ENCODE peak calls at places on chromosomes 12 and 14, in four cellular contexts. E is activated CD8-positive, alpha-beta T cell treated with anti-CD3 and anti-CD28 coated beads for 36 hours; L is adrenal gland; B is HCT116. W is an unnamed sample.

GRCh38 chr12:38016606-38017005 is 300.0 kb upstream of the ALG10B start:
- DNase-seq in B (no peak), E (no peak), L (no peak), W (no peak)

GRCh38 chr12:1841606-1842182 is 21.3 kb downstream of the LRTM2 start:
- DNase-seq in E (no peak), B (no peak), L (no peak), W (no peak)

GRCh38 chr12:62256408-62257079 is 3.7 kb upstream of the USP15 start:
- DNase-seq in L (peak), E (peak), B (no peak), W (no peak)

GRCh38 chr14:38469156-38469555 is 213.3 kb upstream of the CLEC14A start:
- DNase-seq in L (no peak), E (no peak), B (no peak), W (no peak)

GRCh38 chr12:51683763-51684357 is 92.8 kb downstream of the SCN8A start:
- DNase-seq in L (no peak), B (no peak), E (no peak), W (no peak)

GRCh38 chr14:53946404-53947400 is 9.9 kb downstream of the BMP4 start:
- DNase-seq in B (no peak), L (no peak), E (no peak), W (no peak)

GRCh38 chr12:6764011-6764828 is 1.9 kb upstream of the PTMS start:
- DNase-seq in L (peak), E (peak), B (peak), W (peak)

GRCh38 chr14:75628816-75629215 is 31.9 kb downstream of the ERG28 start:
- DNase-seq in B (no peak), L (no peak), E (no peak), W (no peak)

GRCh38 chr12:115897718-115898117 is 379.8 kb downstream of the MED13L start:
- DNase-seq in B (no peak), L (no peak), E (no peak), W (no peak)

GRCh38 chr14:75359098-75359497 is 68.7 kb upstream of the JDP2 start:
- DNase-seq in E (no peak), L (no peak), B (no peak), W (no peak)

GRCh38 chr14:45968037-45968436 is 683.5 kb downstream of the RPL10L start:
- DNase-seq in B (no peak), E (no peak), L (no peak), W (no peak)

GRCh38 chr12:6347367-6348338 is 5.8 kb upstream of the TNFRSF1A start:
- DNase-seq in B (no peak), E (no peak), L (no peak), W (no peak)

GRCh38 chr12:64756371-64756770 is 2.8 kb downstream of the GNS start:
- DNase-seq in L (no peak), B (no peak), E (no peak), W (peak)

GRCh38 chr12:70426620-70427019 is 60.5 kb downstream of the KCNMB4 start:
- DNase-seq in B (no peak), E (no peak), L (no peak), W (no peak)

GRCh38 chr12:112183591-112184021 is 58.2 kb downstream of the TRAFD1 start:
- DNase-seq in L (no peak), E (peak), B (no peak), W (peak)

GRCh38 chr12:95484524-95484923 is 10.6 kb downstream of the METAP2 start:
- DNase-seq in L (no peak), B (no peak), E (no peak), W (no peak)

GRCh38 chr14:31992051-31992450 is 85.1 kb upstream of the ARHGAP5 start:
- DNase-seq in L (no peak), E (no peak), B (no peak), W (no peak)

GRCh38 chr14:75044760-75045159 is 6.5 kb downstream of the MLH3 start:
- DNase-seq in B (no peak), E (no peak), L (no peak), W (no peak)

GRCh38 chr12:53480425-53481107 is 18.7 kb downstream of the MAP3K12 start:
- DNase-seq in L (no peak), B (no peak), E (no peak), W (no peak)

GRCh38 chr12:53482626-53483165 is 16.6 kb downstream of the MAP3K12 start:
- DNase-seq in B (no peak), L (no peak), E (no peak), W (no peak)

GRCh38 chr12:53481108-53481442 is 18.2 kb downstream of the MAP3K12 start:
- DNase-seq in E (no peak), L (no peak), B (no peak), W (no peak)

GRCh38 chr12:53483225-53483978 is 15.9 kb downstream of the MAP3K12 start:
- DNase-seq in E (no peak), L (no peak), B (no peak), W (no peak)

DNA sequence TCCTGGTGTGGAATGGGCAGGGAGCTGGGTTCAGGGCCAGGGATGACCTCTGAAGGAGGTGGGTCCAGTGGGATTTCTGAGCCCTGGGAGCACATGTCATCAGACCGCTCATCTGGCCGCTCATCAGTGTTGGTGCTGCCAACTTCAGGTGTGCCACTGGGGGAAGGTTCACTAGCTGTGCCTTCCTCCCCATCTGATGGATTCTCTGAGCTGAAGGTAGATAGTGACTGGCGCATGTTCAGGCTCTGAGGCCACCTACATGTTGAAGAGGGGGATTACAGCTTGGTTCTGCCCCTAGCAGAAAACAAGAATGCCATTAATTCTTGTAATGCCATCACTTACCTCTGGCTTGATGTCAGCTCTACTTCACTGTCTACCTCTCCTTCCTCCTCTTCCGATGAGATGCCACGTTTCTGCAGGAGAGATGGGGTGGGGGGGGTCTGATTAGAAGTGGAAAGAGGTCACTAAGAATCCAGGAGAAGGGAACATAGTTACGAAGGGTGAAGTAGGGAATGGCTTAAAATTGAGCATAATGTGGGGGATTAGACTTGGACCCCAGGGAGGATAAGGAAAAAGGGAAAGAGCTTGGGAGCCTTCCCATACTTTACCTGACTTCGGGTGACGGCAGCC is 17.2 kb downstream of the MAP3K12 start:
- DNase-seq in B (no peak), E (peak), L (no peak), W (no peak)
- TF ChIP-seq CTCF in B (peak), E (peak), L (no peak), W (no peak)

GRCh38 chr14:103101964-103102688 is 7.6 kb downstream of the EXOC3L4 start:
- DNase-seq in L (no peak), E (no peak), B (no peak), W (no peak)

GRCh38 chr14:103104654-103105511 is 10.4 kb downstream of the EXOC3L4 start:
- DNase-seq in L (peak), B (no peak), E (peak), W (peak)

GRCh38 chr14:103102689-103103260 is 8.2 kb downstream of the EXOC3L4 start:
- DNase-seq in E (no peak), B (no peak), L (no peak), W (no peak)

GRCh38 chr14:103104389-103104653 is 9.8 kb downstream of the EXOC3L4 start:
- DNase-seq in B (no peak), E (no peak), L (no peak), W (no peak)

DNA sequence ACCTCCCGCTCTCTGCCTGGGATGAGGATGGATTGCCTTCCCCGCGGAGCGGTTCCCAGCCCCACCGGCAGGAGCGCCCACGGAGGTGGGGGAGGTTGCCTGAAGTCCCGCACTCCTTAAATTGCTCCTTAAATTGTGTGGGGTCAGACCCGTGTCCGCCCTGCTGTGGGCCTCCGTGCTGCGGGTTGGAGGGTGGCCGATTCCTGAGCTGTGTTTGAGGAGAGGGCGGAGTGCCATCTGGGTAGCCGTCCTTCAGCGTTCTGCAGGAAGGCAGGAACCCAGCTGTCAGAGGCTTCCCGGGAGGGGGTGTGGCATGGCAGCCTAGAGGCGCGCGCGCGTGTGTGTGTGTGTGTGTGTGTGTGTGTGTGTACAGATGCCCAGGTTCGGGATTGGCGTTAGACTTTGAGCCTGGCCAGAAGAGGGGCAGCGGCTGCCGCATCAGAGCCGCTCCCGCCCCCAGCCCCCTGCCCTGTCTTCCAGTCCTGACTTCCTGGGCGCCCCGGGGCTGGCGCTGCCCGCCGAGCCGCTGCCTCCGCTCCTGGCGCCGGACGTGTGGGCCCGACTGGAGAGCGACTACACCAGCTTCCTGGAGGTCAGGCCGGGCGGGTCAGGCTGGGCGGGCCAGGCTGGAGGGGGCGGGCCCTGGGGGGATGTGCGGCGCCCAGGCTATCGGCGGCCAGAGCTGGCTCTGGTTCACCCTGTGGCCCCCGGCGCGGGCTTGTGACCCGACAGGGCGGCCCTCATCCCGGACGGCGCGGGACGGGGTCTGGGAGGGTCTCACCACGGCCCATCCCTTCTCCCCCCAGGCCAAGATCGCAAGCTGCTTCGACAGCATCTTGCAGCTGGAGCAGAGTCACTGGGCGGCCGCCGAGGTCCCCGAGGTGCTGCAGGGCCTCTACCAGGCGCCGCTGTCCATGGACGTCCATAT is 9.2 kb downstream of the EXOC3L4 start:
- DNase-seq in B (no peak), L (no peak), E (no peak), W (no peak)
- TF ChIP-seq CTCF in B (no peak), L (no peak), E (no peak), W (no peak)

DNA sequence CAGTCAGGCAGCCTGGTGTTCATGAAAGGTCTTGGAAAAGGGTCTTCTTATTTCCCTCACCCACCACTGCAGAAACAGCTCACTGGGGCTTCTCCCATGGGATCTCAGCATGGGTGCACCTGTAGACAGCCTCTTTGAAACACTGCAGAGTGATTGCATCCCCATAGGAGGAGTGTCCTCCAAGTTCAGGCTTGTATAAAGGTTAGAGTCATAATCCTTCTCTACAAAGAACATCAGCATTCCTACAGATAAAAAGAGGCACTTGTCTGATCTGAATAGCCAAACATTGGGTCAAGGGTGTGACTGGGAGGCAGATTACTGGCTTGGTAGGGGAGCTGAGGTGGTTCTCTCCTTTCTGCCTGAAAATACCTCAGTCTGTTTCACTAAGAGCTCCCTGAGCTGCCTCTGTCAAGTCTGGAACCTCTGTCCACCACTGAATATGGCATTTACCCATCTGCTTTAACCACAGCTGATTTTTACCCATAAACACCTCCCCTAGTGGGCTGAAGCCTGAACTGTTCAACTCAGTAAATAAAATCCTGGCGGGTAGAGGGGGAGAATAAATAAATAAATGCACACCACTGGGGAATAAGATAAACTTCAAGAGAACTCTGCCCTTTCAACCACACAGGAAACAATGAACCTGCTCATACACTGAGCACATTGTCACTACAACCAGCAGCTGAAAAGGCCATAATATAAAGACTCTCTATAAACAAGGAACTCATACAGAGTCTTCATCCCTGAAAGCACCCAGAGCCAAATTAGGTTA is 120.7 kb upstream of the SCAF11 start:
- DNase-seq in B (no peak), E (no peak), L (no peak), W (no peak)
- TF ChIP-seq CTCF in B (peak), E (no peak), L (no peak), W (no peak)

GRCh38 chr12:48972213-48973021 is 882 bp upstream of the WNT10B start:
- DNase-seq in L (no peak), E (peak), B (no peak), W (no peak)
- TF ChIP-seq CTCF in L (no peak), E (no peak), B (no peak), W (no peak)

GRCh38 chr12:22408605-22409004 is 74.1 kb upstream of the ST8SIA1 start:
- DNase-seq in B (no peak), E (no peak), L (no peak), W (no peak)
- TF ChIP-seq CTCF in B (no peak), E (no peak), L (no peak), W (no peak)

GRCh38 chr12:122836027-122836921 is 1.0 kb downstream of the HIP1R start:
- DNase-seq in B (no peak), E (peak), L (peak), W (peak)

GRCh38 chr12:122834229-122834920 is 882 bp upstream of the HIP1R start:
- DNase-seq in E (peak), L (peak), B (peak), W (no peak)

GRCh38 chr12:122837306-122838265 is 2.3 kb downstream of the HIP1R start:
- DNase-seq in L (no peak), B (no peak), E (no peak), W (no peak)

GRCh38 chr12:122834921-122835692 is at the start of gene HIP1R:
- DNase-seq in L (peak), E (peak), B (peak), W (peak)

GRCh38 chr12:122835693-122836026 is 403 bp downstream of the HIP1R start:
- DNase-seq in L (peak), E (peak), B (no peak), W (peak)
- TF ChIP-seq CTCF in L (no peak), E (no peak), B (no peak), W (peak)

DNA sequence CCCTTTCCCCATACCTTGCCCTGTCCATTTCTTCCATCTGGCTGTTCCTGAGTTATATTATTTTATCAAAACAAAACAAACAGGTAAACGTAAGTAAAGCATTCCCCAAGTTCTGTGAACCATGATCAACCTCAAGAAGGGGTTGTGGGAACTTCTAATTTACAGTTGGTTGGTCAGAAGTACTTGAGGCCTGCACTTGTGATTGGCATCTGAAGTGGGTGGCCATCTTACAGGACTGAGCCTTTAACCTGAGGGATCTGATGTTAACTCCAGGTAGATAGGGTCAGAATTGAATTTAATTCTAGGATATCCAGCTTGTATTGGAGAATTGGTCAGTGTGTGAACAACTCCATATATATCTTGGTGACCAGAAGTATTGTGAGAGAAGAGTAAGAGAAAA is 77.0 kb downstream of the DIO2 start:
- DNase-seq in E (no peak), L (no peak), B (no peak), W (no peak)
- TF ChIP-seq CTCF in E (no peak), L (no peak), B (no peak), W (no peak)